ENCODE peak calls at places on chromosomes 11 and 22, in eight cellular contexts. T is fibroblast of mammary gland, G is progenitor cell of endocrine pancreas, I is GM06990, F is GM10248, K is cardiac fibroblast, S is dorsolateral prefrontal cortex, Q is pancreas. W is an unnamed sample.

GRCh38 chr11:61267437-61267841 is 26.5 kb downstream of the PGA5 start:
- DNase-seq in I (no peak), T (no peak), G (no peak), Q (no peak), F (no peak), S (no peak), K (no peak), W (no peak)

GRCh38 chr11:1200611-1201191 is 22.2 kb upstream of the MUC5B start:
- DNase-seq in G (no peak), T (no peak), K (no peak), I (peak), F (no peak), S (peak), Q (peak), W (peak)

GRCh38 chr11:86476109-86476861 is 101.6 kb downstream of the CCDC81 start:
- DNase-seq in Q (no peak), G (no peak), K (peak), I (no peak), F (no peak), T (peak), S (no peak), W (no peak)

GRCh38 chr11:68148071-68148805 is 27.1 kb upstream of the CHKA start:
- DNase-seq in F (no peak), G (no peak), I (no peak), K (no peak), T (no peak), S (no peak), Q (no peak), W (no peak)

GRCh38 chr11:23226331-23226909 is 366.1 kb upstream of the CCDC179 start:
- DNase-seq in F (no peak), Q (no peak), I (no peak), G (no peak), S (no peak), K (peak), T (peak), W (no peak)

GRCh38 chr22:24185001-24185500 is 3.8 kb downstream of the SUSD2 start:
- DNase-seq in T (no peak), F (no peak), G (no peak), I (no peak), K (no peak), S (no peak), Q (peak), W (no peak)

GRCh38 chr11:131737357-131737756 is 366.9 kb downstream of the NTM start:
- DNase-seq in F (no peak), Q (no peak), T (no peak), S (no peak), K (peak), I (no peak), G (no peak), W (no peak)

GRCh38 chr22:36086170-36086490 is 57.5 kb upstream of the RBFOX2 start:
- DNase-seq in F (no peak), S (no peak), I (no peak), K (no peak), Q (no peak), T (no peak), G (no peak), W (no peak)

GRCh38 chr22:33919591-33920501 is at the start of gene LARGE1:
- DNase-seq in T (no peak), F (peak), I (peak), G (peak), K (peak), Q (peak), S (peak), W (peak)

GRCh38 chr11:74373382-74373781 is 24.9 kb downstream of the PGM2L1 start:
- DNase-seq in G (no peak), I (no peak), F (no peak), S (no peak), K (no peak), Q (no peak), T (no peak), W (no peak)

GRCh38 chr11:128582496-128583366 is 4.6 kb downstream of the ETS1 start:
- DNase-seq in I (no peak), Q (no peak), F (no peak), K (peak), G (no peak), T (peak), S (no peak), W (no peak)

GRCh38 chr11:78254263-78254662 is 65.5 kb downstream of the USP35 start:
- DNase-seq in F (no peak), I (no peak), G (no peak), T (no peak), Q (no peak), S (no peak), K (no peak), W (no peak)

DNA sequence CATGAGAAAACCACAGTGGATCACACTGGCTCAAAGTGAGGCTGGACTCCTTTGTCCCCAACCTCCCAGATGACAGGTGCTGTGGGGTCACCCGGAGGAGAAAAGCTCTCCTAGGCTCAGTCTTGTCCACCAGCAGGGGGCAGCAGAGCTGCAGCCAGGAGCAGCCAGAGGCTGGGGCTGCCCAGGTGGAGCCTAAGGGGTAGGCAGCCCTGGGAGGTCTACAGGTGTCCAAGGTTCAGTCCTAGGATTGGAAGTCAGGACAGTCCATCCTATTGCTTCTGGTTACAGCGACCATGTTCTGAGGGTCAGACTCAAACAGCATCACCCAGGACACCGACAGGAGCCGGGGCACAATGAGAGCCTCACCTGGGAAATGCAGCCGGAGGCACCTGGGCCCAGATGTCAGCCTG is 77.6 kb upstream of the IGLL5 start:
- DNase-seq in S (peak), K (peak), T (no peak), I (no peak), F (peak), Q (peak), G (peak), W (no peak)
- TF ChIP-seq CTCF in S (peak), K (no peak), T (no peak), I (peak), F (peak), Q (peak), G (peak), W (no peak)

GRCh38 chr11:4203603-4204360 is 109.2 kb downstream of the RRM1 start:
- DNase-seq in S (no peak), I (no peak), Q (no peak), T (no peak), K (no peak), G (no peak), F (no peak), W (no peak)
- TF ChIP-seq CTCF in S (no peak), I (no peak), Q (no peak), T (no peak), K (no peak), G (peak), F (no peak), W (no peak)

GRCh38 chr22:37204045-37204655 is 8.1 kb downstream of the SSTR3 start:
- DNase-seq in F (no peak), G (no peak), I (no peak), T (no peak), S (peak), K (no peak), Q (no peak), W (peak)

GRCh38 chr22:37202706-37203105 is 9.6 kb downstream of the SSTR3 start:
- DNase-seq in T (no peak), I (no peak), G (no peak), Q (no peak), K (no peak), S (peak), F (no peak), W (peak)

GRCh38 chr22:37202001-37202555 is 10.2 kb downstream of the SSTR3 start:
- DNase-seq in S (peak), G (no peak), T (no peak), I (no peak), F (no peak), K (no peak), Q (no peak), W (peak)

GRCh38 chr22:37205046-37205445 is 7.2 kb downstream of the SSTR3 start:
- DNase-seq in S (peak), G (no peak), I (no peak), F (no peak), Q (no peak), T (no peak), K (no peak), W (peak)

GRCh38 chr22:37203354-37204044 is 8.8 kb downstream of the SSTR3 start:
- DNase-seq in F (no peak), T (no peak), K (no peak), Q (no peak), S (peak), I (no peak), G (no peak), W (no peak)
- TF ChIP-seq CTCF in F (no peak), T (no peak), K (no peak), Q (no peak), S (no peak), I (no peak), G (no peak), W (no peak)

GRCh38 chr22:45863981-45864751 is 112.8 kb downstream of the WNT7B start:
- DNase-seq in T (peak), I (peak), K (peak), G (peak), Q (peak), F (peak), S (peak), W (no peak)
- TF ChIP-seq CTCF in T (peak), I (peak), K (peak), G (peak), Q (peak), F (peak), S (peak), W (peak)

W was measured in breast epithelium.